ENCODE peak calls at places on chromosome 3, in eight cellular contexts. G is PC-9; Y is CD8-positive, alpha-beta T cell; L is breast epithelium; T is GM23338; O is nephron progenitor cell; J is AG10803; C is neural crest cell. P is an unnamed sample.

GRCh38 chr3:30502051-30502741 is 104.2 kb upstream of the TGFBR2 start:
- DNase-seq in Y (no peak), J (peak), C (no peak), O (no peak), L (no peak), T (no peak), G (no peak), P (no peak)

GRCh38 chr3:5022966-5023776 is 43.9 kb downstream of the BHLHE40 start:
- DNase-seq in L (peak), J (peak), C (no peak), T (peak), O (no peak), G (peak), Y (no peak), P (no peak)

GRCh38 chr3:150227839-150228238 is 180.3 kb upstream of the TSC22D2 start:
- DNase-seq in C (peak), J (peak), L (no peak), Y (no peak), O (peak), T (peak), G (peak), P (peak)

GRCh38 chr3:23094890-23095462 is 108.2 kb upstream of the UBE2E2 start:
- DNase-seq in J (peak), L (no peak), C (no peak), Y (no peak), T (peak), O (no peak), G (peak), P (no peak)

GRCh38 chr3:50155491-50155878 is 361 bp downstream of the SEMA3F start:
- DNase-seq in C (no peak), Y (no peak), L (no peak), O (no peak), G (no peak), T (no peak), J (no peak), P (no peak)

GRCh38 chr3:156675744-156676466 is 1.5 kb downstream of the TIPARP start:
- DNase-seq in J (peak), T (peak), O (peak), C (peak), G (peak), Y (peak), L (peak), P (no peak)

GRCh38 chr3:116083686-116084085 is 361.6 kb downstream of the LSAMP start:
- DNase-seq in L (no peak), O (no peak), T (no peak), Y (no peak), G (no peak), J (no peak), C (no peak), P (no peak)

GRCh38 chr3:23537006-23537620 is 268.6 kb upstream of the UBE2E1 start:
- DNase-seq in G (no peak), Y (no peak), J (no peak), C (peak), T (peak), L (no peak), O (peak), P (no peak)

GRCh38 chr3:52570076-52570475 is 33.7 kb downstream of the UQCC5 start:
- DNase-seq in T (no peak), O (no peak), L (no peak), C (no peak), J (peak), G (peak), Y (no peak), P (no peak)

GRCh38 chr3:124634210-124635168 is 95.8 kb upstream of the UMPS start:
- DNase-seq in T (peak), G (no peak), Y (no peak), C (no peak), O (no peak), J (no peak), L (no peak), P (no peak)

GRCh38 chr3:47428585-47429145 is 47.1 kb downstream of the SCAP start:
- DNase-seq in J (no peak), L (peak), Y (no peak), T (no peak), C (no peak), G (no peak), O (no peak), P (no peak)

GRCh38 chr3:32310918-32311839 is 72.7 kb downstream of the CMTM8 start:
- DNase-seq in J (no peak), C (no peak), T (no peak), Y (no peak), L (peak), G (no peak), O (no peak), P (no peak)

GRCh38 chr3:83216919-83217594 is 1455.6 kb upstream of the GBE1 start:
- DNase-seq in T (no peak), G (no peak), O (no peak), C (no peak), J (no peak), L (no peak), Y (no peak), P (no peak)

GRCh38 chr3:62995142-62995541 is 119.9 kb upstream of the CADPS start:
- DNase-seq in T (peak), Y (no peak), G (no peak), O (no peak), C (no peak), L (no peak), J (no peak), P (no peak)

GRCh38 chr3:138068046-138068445 is 47.4 kb downstream of the DZIP1L start:
- DNase-seq in O (no peak), J (no peak), T (no peak), L (no peak), Y (no peak), G (no peak), C (no peak), P (no peak)

GRCh38 chr3:182399978-182400737 is 393.1 kb upstream of the ATP11B start:
- DNase-seq in C (no peak), G (no peak), T (no peak), Y (no peak), O (no peak), L (no peak), J (no peak), P (no peak)

DNA sequence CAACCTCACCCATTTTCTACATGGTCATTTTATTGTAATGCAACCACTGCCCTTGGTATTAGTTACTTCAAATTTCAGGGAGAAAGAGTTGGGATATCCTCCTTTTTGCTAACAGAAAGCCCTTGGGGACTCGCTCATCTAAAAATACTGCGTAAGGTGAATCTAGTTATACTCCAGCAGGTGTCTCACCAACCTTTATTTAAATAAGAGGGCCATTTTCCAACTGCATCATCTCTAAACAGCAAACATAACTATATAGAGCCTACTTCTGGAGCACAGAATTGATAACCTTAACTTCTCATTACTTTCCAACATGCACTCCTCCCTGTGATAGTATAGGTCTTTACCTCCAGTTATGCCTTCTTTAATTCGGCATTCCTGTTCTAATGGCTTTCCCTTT is 77.5 kb downstream of the TBL1XR1 start:
- DNase-seq in L (no peak), O (no peak), T (no peak), C (no peak), J (no peak), Y (no peak), G (no peak), P (no peak)
- TF ChIP-seq CTCF in L (no peak), O (no peak), T (no peak), C (no peak), J (no peak), Y (no peak), G (no peak), P (no peak)

GRCh38 chr3:10528046-10528445 is 22.7 kb upstream of the ATP2B2 start:
- DNase-seq in J (no peak), T (no peak), L (no peak), Y (peak), C (no peak), G (no peak), O (no peak), P (no peak)

GRCh38 chr3:10529809-10530208 is 24.4 kb upstream of the ATP2B2 start:
- DNase-seq in G (no peak), L (no peak), Y (peak), T (no peak), O (no peak), J (no peak), C (no peak), P (no peak)

GRCh38 chr3:10524799-10525301 is 19.5 kb upstream of the ATP2B2 start:
- DNase-seq in L (no peak), Y (peak), T (no peak), G (no peak), O (no peak), J (no peak), C (no peak), P (no peak)

GRCh38 chr3:10526366-10526765 is 21.0 kb upstream of the ATP2B2 start:
- DNase-seq in Y (no peak), C (no peak), J (no peak), O (no peak), G (no peak), L (no peak), T (no peak), P (no peak)

DNA sequence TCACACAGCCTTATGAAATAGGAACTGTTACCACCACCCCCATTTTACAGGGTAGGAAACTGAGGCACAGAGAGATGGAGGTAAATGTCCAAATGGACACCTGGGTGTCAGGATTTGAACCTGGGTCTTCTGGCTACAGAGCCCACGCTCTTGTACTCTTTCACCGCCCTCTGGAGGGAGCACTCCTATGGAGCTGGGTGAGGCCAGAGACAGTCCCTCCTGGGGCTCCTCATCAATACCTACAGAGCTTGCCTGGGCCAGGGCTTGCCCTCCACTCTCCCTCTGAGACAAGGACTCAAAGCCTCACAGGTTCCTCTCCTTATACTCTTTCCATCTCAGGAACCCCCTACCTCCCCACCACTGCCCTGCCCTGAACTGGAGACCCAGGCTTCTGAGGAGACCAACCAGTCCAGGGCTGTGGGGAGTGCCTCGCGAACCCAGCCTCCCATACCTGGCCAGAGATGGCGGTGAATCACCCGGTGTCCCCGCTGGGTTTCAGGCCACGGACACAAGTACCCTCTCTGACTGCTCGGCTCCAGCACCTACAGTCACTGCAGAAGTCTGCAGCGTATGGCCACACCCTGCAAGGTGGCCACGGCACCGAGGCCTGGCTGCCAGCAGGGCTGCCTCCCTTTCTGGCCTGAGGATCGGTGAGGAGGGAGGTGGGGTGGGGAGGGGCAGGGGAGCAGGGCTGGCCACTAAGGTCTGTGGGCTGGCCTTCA is 22.1 kb upstream of the ATP2B2 start:
- DNase-seq in Y (peak), G (no peak), J (no peak), L (no peak), O (no peak), T (no peak), C (no peak), P (no peak)
- TF ChIP-seq CTCF in Y (no peak), G (no peak), J (no peak), L (no peak), O (no peak), T (no peak), C (no peak), P (no peak)

GRCh38 chr3:184017672-184018423 is at the start of gene ABCC5:
- DNase-seq in G (peak), O (peak), J (peak), L (peak), C (peak), T (peak), Y (peak), P (peak)
- TF ChIP-seq CTCF in G (peak), O (peak), J (peak), L (no peak), C (peak), T (no peak), Y (peak), P (peak)

GRCh38 chr3:100360757-100361496 is 26.4 kb downstream of the NIT2 start:
- DNase-seq in O (no peak), L (no peak), T (no peak), C (no peak), J (no peak), G (peak), Y (no peak), P (no peak)
- TF ChIP-seq CTCF in O (no peak), L (no peak), T (no peak), C (no peak), J (no peak), G (no peak), Y (no peak), P (no peak)

GRCh38 chr3:155420869-155421486 is 127.5 kb upstream of the STRIT1 start:
- DNase-seq in O (no peak), J (no peak), T (peak), Y (no peak), C (no peak), L (no peak), G (no peak), P (peak)
- TF ChIP-seq CTCF in O (no peak), J (peak), T (peak), Y (no peak), C (no peak), L (no peak), G (no peak), P (no peak)

P was measured in endothelial cell.